ENCODE peak calls at places on chromosomes 2 and 18, in ten cellular contexts. D is colonic mucosa; O is CD8-positive, alpha-beta T cell; G is left ventricle myocardium inferior; M is fibroblast of lung; P is stomach; V is HCT116; Q is tibial artery; K is IMR-90; R is GM23248. Z is an unnamed sample.

GRCh38 chr2:190965580-190966222 is 48.3 kb downstream of the STAT1 start:
- DNase-seq in D (no peak), O (no peak), G (no peak), M (no peak), P (no peak), V (no peak), Q (no peak), K (no peak), R (no peak), Z (no peak)

GRCh38 chr2:6917071-6917760 is at the start of gene RNF144A:
- DNase-seq in D (peak), O (peak), G (peak), M (peak), P (peak), V (no peak), Q (no peak), K (peak), R (peak), Z (no peak)

GRCh38 chr18:48973731-48974130 is 23.0 kb upstream of the SMAD7 start:
- DNase-seq in D (peak), O (no peak), G (no peak), M (peak), P (no peak), V (no peak), Q (no peak), K (peak), R (peak), Z (no peak)

GRCh38 chr2:218129756-218130155 is 3.9 kb downstream of the CXCR2 start:
- DNase-seq in D (no peak), O (no peak), G (no peak), M (peak), P (no peak), V (no peak), Q (no peak), K (peak), R (peak), Z (no peak)

GRCh38 chr2:21367421-21367820 is 243.7 kb downstream of the TDRD15 start:
- DNase-seq in D (no peak), O (no peak), G (no peak), M (peak), P (no peak), V (no peak), Q (no peak), K (peak), R (no peak), Z (no peak)

GRCh38 chr2:146079216-146079615 is 1559.3 kb upstream of the ZEB2 start:
- DNase-seq in D (no peak), O (no peak), G (no peak), M (no peak), P (no peak), V (no peak), Q (no peak), K (peak), R (peak), Z (no peak)

GRCh38 chr2:232465061-232465460 is 9.1 kb downstream of the ALPI start:
- DNase-seq in D (no peak), O (no peak), G (no peak), M (no peak), P (no peak), V (no peak), Q (no peak), K (no peak), R (no peak), Z (no peak)

GRCh38 chr2:241011296-241011600 is 12.8 kb downstream of the SNED1 start:
- DNase-seq in D (no peak), O (no peak), G (no peak), M (no peak), P (peak), V (no peak), Q (no peak), K (no peak), R (no peak), Z (no peak)

GRCh38 chr18:32771871-32772499 is 838 bp downstream of the KLHL14 start:
- DNase-seq in D (no peak), O (no peak), G (no peak), M (no peak), P (no peak), V (no peak), Q (no peak), K (no peak), R (peak), Z (no peak)

GRCh38 chr2:64391940-64392339 is 62.0 kb upstream of the LGALSL start:
- DNase-seq in D (no peak), O (no peak), G (no peak), M (no peak), P (no peak), V (no peak), Q (no peak), K (no peak), R (no peak), Z (no peak)

GRCh38 chr18:59605633-59606192 is 91.5 kb downstream of the CCBE1 start:
- DNase-seq in D (no peak), O (no peak), G (no peak), M (peak), P (no peak), V (no peak), Q (no peak), K (peak), R (no peak), Z (no peak)

GRCh38 chr2:177545981-177546600 is 153.5 kb downstream of the AGPS start:
- DNase-seq in D (no peak), O (no peak), G (no peak), M (no peak), P (no peak), V (no peak), Q (no peak), K (no peak), R (no peak), Z (no peak)

GRCh38 chr18:36752929-36753865 is 75.6 kb downstream of the TPGS2 start:
- DNase-seq in D (no peak), O (no peak), G (no peak), M (no peak), P (no peak), V (no peak), Q (no peak), K (peak), R (no peak), Z (no peak)

GRCh38 chr2:26732446-26732845 is 31.6 kb upstream of the SLC35F6 start:
- DNase-seq in D (no peak), O (no peak), G (no peak), M (no peak), P (no peak), V (no peak), Q (no peak), K (no peak), R (no peak), Z (no peak)

GRCh38 chr18:70464343-70465114 is 175.7 kb downstream of the SOCS6 start:
- DNase-seq in D (peak), O (peak), G (peak), M (peak), P (peak), V (peak), Q (peak), K (peak), R (peak), Z (no peak)

GRCh38 chr2:43005211-43005974 is 213.0 kb upstream of the HAAO start:
- DNase-seq in D (peak), O (no peak), G (no peak), M (no peak), P (peak), V (no peak), Q (no peak), K (no peak), R (no peak), Z (no peak)

GRCh38 chr2:17644997-17645715 is 104.7 kb downstream of the VSNL1 start:
- DNase-seq in D (no peak), O (no peak), G (no peak), M (peak), P (no peak), V (no peak), Q (no peak), K (peak), R (peak), Z (no peak)

GRCh38 chr18:45997689-45998088 is 30.6 kb upstream of the EPG5 start:
- DNase-seq in D (no peak), O (peak), G (no peak), M (no peak), P (no peak), V (no peak), Q (no peak), K (no peak), R (no peak), Z (no peak)

GRCh38 chr18:13874558-13874957 is 40.8 kb downstream of the MC2R start:
- DNase-seq in D (no peak), O (no peak), G (no peak), M (no peak), P (no peak), V (no peak), Q (no peak), K (no peak), R (no peak), Z (no peak)

GRCh38 chr2:240433973-240434727 is 1.3 kb upstream of the GPC1 start:
- DNase-seq in D (no peak), O (no peak), G (peak), M (peak), P (no peak), V (peak), Q (no peak), K (peak), R (peak), Z (peak)

GRCh38 chr2:168729455-168729854 is 73.0 kb upstream of the NOSTRIN start:
- DNase-seq in D (no peak), O (no peak), G (no peak), M (no peak), P (no peak), V (no peak), Q (no peak), K (no peak), R (no peak), Z (no peak)

GRCh38 chr2:70145851-70146739 is 44.7 kb downstream of the C2orf42 start:
- DNase-seq in D (no peak), O (no peak), G (no peak), M (no peak), P (no peak), V (no peak), Q (no peak), K (no peak), R (no peak), Z (no peak)

GRCh38 chr18:8121091-8121490 is 488.1 kb upstream of the RAB12 start:
- DNase-seq in D (no peak), O (no peak), G (no peak), M (no peak), P (no peak), V (no peak), Q (no peak), K (no peak), R (peak), Z (no peak)

GRCh38 chr18:8130089-8130488 is 479.1 kb upstream of the RAB12 start:
- DNase-seq in D (no peak), O (no peak), G (no peak), M (no peak), P (no peak), V (no peak), Q (no peak), K (no peak), R (no peak), Z (no peak)

GRCh38 chr18:8121942-8122480 is 487.2 kb upstream of the RAB12 start:
- DNase-seq in D (no peak), O (no peak), G (no peak), M (no peak), P (no peak), V (peak), Q (no peak), K (peak), R (peak), Z (peak)

GRCh38 chr18:8124232-8125146 is 484.7 kb upstream of the RAB12 start:
- DNase-seq in D (no peak), O (no peak), G (no peak), M (no peak), P (no peak), V (no peak), Q (no peak), K (no peak), R (no peak), Z (no peak)
- H3K27ac ChIP-seq in D (no peak), O (no peak), G (no peak), M (no peak), P (no peak), V (no peak), Q (no peak), K (no peak), R (no peak), Z (no peak)

GRCh38 chr2:176112375-176113302 is 3.9 kb upstream of the HOXD10 start:
- DNase-seq in D (no peak), O (no peak), G (no peak), M (no peak), P (no peak), V (no peak), Q (no peak), K (no peak), R (peak), Z (no peak)

GRCh38 chr2:176111891-176112374 is 4.6 kb upstream of the HOXD10 start:
- DNase-seq in D (no peak), O (no peak), G (no peak), M (no peak), P (no peak), V (no peak), Q (no peak), K (no peak), R (peak), Z (no peak)

GRCh38 chr2:176109226-176109954 is 2.3 kb downstream of the HOXD11 start:
- DNase-seq in D (no peak), O (no peak), G (no peak), M (no peak), P (no peak), V (no peak), Q (no peak), K (no peak), R (peak), Z (no peak)

GRCh38 chr2:176109955-176110345 is 2.9 kb downstream of the HOXD11 start:
- DNase-seq in D (no peak), O (no peak), G (no peak), M (no peak), P (no peak), V (no peak), Q (no peak), K (no peak), R (no peak), Z (no peak)

GRCh38 chr2:176110975-176111663 is 4.0 kb downstream of the HOXD11 start:
- DNase-seq in D (peak), O (no peak), G (no peak), M (peak), P (no peak), V (no peak), Q (no peak), K (peak), R (peak), Z (no peak)
- H3K27ac ChIP-seq in D (no peak), O (no peak), G (no peak), M (no peak), P (no peak), V (no peak), Q (no peak), K (no peak), R (peak), Z (no peak)

DNA sequence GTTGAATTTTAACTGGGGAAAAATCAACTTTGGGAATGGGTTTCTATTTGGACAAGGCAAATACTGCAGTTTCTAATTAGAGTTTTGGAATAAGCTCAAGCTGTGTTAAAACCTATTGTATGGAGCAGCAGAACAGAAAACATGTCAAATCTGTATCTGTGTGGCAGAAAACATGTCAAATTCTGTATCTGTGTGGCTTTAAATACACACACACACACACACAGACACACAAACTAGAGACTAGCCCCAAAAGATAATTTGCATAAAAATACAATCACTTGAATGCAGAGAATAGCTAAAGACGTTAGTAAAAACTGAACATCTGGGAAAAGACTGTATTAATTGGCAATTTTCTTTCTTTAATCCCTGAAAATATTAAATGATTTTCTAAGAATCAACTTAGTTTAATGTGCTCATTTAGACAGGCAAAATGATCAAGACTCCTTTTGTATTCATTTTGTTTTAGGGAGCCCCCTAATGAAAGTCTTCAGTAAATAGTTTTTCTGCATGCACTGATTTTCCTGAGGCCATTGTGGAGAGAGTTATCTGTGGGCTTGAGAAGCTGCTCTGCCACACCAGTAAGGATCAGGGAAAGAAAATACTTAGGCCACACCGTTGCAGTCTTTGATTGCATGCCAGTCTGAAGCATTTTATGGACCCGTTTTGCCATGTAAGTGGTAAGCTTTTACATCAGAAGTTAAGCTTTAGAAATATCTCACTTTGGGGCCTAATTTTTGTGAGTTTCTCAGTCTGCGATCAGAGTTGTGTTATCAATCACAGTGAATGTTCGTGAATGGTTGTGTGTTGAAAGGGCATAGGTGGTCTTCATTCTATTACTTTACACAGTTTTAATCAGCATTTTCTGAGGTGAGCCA is 2.2 kb downstream of the SPATS2L start:
- DNase-seq in D (no peak), O (no peak), G (no peak), M (peak), P (no peak), V (no peak), Q (no peak), K (peak), R (peak), Z (no peak)
- H3K27ac ChIP-seq in D (no peak), O (no peak), G (peak), M (peak), P (peak), V (peak), Q (peak), K (peak), R (peak), Z (no peak)

GRCh38 chr18:35491689-35492077 is 6.1 kb downstream of the INO80C start:
- DNase-seq in D (no peak), O (no peak), G (no peak), M (no peak), P (no peak), V (no peak), Q (no peak), K (no peak), R (no peak), Z (no peak)

GRCh38 chr18:35495821-35496368 is 1.9 kb downstream of the INO80C start:
- DNase-seq in D (no peak), O (no peak), G (no peak), M (peak), P (no peak), V (no peak), Q (no peak), K (peak), R (peak), Z (peak)

GRCh38 chr18:35494281-35494825 is 3.4 kb downstream of the INO80C start:
- DNase-seq in D (no peak), O (no peak), G (no peak), M (no peak), P (no peak), V (no peak), Q (no peak), K (no peak), R (no peak), Z (no peak)

GRCh38 chr18:35489913-35490490 is 7.8 kb downstream of the INO80C start:
- DNase-seq in D (peak), O (no peak), G (no peak), M (no peak), P (no peak), V (no peak), Q (no peak), K (no peak), R (no peak), Z (no peak)

GRCh38 chr18:35490894-35491688 is 6.7 kb downstream of the INO80C start:
- DNase-seq in D (peak), O (no peak), G (no peak), M (no peak), P (no peak), V (no peak), Q (no peak), K (no peak), R (no peak), Z (no peak)
- H3K27ac ChIP-seq in D (no peak), O (no peak), G (peak), M (no peak), P (peak), V (no peak), Q (no peak), K (no peak), R (no peak), Z (no peak)

GRCh38 chr18:58526425-58527115 is 102.3 kb downstream of the ALPK2 start:
- DNase-seq in D (no peak), O (no peak), G (no peak), M (no peak), P (no peak), V (no peak), Q (no peak), K (no peak), R (no peak), Z (no peak)
- H3K27ac ChIP-seq in D (peak), O (no peak), G (no peak), M (no peak), P (no peak), V (no peak), Q (no peak), K (no peak), R (peak), Z (no peak)

GRCh38 chr2:234970467-234970866 is 18.6 kb downstream of the SH3BP4 start:
- DNase-seq in D (no peak), O (no peak), G (no peak), M (no peak), P (no peak), V (no peak), Q (no peak), K (peak), R (peak), Z (no peak)
- H3K27ac ChIP-seq in D (peak), O (no peak), G (peak), M (no peak), P (peak), V (peak), Q (no peak), K (no peak), R (peak), Z (no peak)

DNA sequence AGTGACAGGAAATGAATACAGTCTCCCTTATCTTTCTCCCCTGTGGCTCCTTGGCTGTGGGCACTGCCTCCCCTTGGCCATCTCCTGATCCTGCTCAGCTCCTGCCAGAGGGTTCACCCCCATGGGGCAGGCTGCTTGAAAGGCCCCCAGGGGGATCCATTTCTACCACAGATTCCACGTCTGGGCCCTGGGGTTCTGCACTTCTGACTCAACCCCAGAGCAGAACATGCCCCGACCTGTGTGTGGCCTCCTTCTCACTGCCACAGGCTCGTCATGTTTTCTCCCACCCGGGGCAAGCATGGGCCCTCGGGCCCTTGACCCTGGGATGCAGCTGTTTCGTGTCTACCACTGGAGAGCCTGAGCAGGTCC is 122.2 kb downstream of the ACKR3 start:
- DNase-seq in D (no peak), O (no peak), G (no peak), M (no peak), P (no peak), V (no peak), Q (peak), K (no peak), R (no peak), Z (no peak)
- H3K27ac ChIP-seq in D (no peak), O (no peak), G (no peak), M (no peak), P (no peak), V (no peak), Q (no peak), K (no peak), R (no peak), Z (no peak)

Z was measured in AG04450.